ENCODE peak calls at places on chromosomes 3 and 15, in eight cellular contexts. U, G, Q, H, A, Y, W and F are unnamed samples.

GRCh38 chr3:184553385-184553784 is 8.2 kb upstream of the EPHB3 start:
- DNase-seq in U (no peak), G (no peak), Q (no peak), H (no peak), A (no peak), Y (no peak), W (no peak), F (no peak)

GRCh38 chr3:190070623-190071347 is 49.9 kb downstream of the P3H2 start:
- DNase-seq in U (peak; percentile 66), G (no peak), Q (no peak), H (no peak), A (no peak), Y (no peak), W (no peak), F (no peak)

GRCh38 chr3:117874028-117874765 is 1160.4 kb downstream of the IGSF11 start:
- DNase-seq in U (peak; percentile 16), G (no peak), Q (no peak), H (no peak), A (no peak), Y (no peak), W (no peak), F (no peak)

GRCh38 chr15:48647963-48648362 is 2.5 kb upstream of the FBN1 start:
- DNase-seq in U (peak; percentile 56), G (no peak), Q (no peak), H (no peak), A (peak; percentile 38), Y (no peak), W (no peak), F (no peak)

GRCh38 chr3:157110761-157111238 is 49.1 kb downstream of the CCNL1 start:
- DNase-seq in U (no peak), G (no peak), Q (no peak), H (no peak), A (no peak), Y (no peak), W (peak; percentile 61), F (no peak)

GRCh38 chr3:195270350-195271115 is 426 bp downstream of the XXYLT1 start:
- DNase-seq in U (peak; percentile 69), G (no peak), Q (peak; percentile 80), H (peak; percentile 26), A (peak; percentile 60), Y (peak; percentile 62), W (peak; percentile 54), F (no peak)

GRCh38 chr3:180977498-180977897 is 12.0 kb downstream of the DNAJC19 start:
- DNase-seq in U (no peak), G (no peak), Q (no peak), H (no peak), A (no peak), Y (no peak), W (no peak), F (no peak)

GRCh38 chr3:50627407-50628051 is 10.6 kb downstream of the MAPKAPK3 start:
- DNase-seq in U (peak; percentile 69), G (no peak), Q (peak; percentile 72), H (peak; percentile 88), A (no peak), Y (peak; percentile 89), W (no peak), F (no peak)

GRCh38 chr3:65988440-65988839 is 50.3 kb downstream of the MAGI1 start:
- DNase-seq in U (no peak), G (no peak), Q (no peak), H (no peak), A (no peak), Y (no peak), W (no peak), F (no peak)

GRCh38 chr15:88221836-88222235 is 34.7 kb downstream of the NTRK3 start:
- DNase-seq in U (no peak), G (no peak), Q (no peak), H (no peak), A (no peak), Y (no peak), W (no peak), F (no peak)

GRCh38 chr3:138389144-138389601 is 40.8 kb downstream of the MRAS start:
- DNase-seq in U (peak; percentile 12), G (no peak), Q (no peak), H (no peak), A (no peak), Y (no peak), W (no peak), F (no peak)

GRCh38 chr15:70044168-70044567 is 53.5 kb downstream of the TLE3 start:
- DNase-seq in U (no peak), G (no peak), Q (no peak), H (no peak), A (peak; percentile 4), Y (no peak), W (no peak), F (no peak)

GRCh38 chr15:89806565-89807550 is 7.8 kb downstream of the ANPEP start:
- DNase-seq in U (no peak), G (no peak), Q (no peak), H (no peak), A (no peak), Y (no peak), W (no peak), F (no peak)

GRCh38 chr3:141320399-141321108 is 47.8 kb upstream of the ZBTB38 start:
- DNase-seq in U (no peak), G (no peak), Q (no peak), H (no peak), A (no peak), Y (no peak), W (no peak), F (no peak)

GRCh38 chr15:73983211-73983727 is 8.8 kb downstream of the STOML1 start:
- DNase-seq in U (peak; percentile 77), G (no peak), Q (no peak), H (peak; percentile 24), A (peak; percentile 70), Y (peak; percentile 89), W (no peak), F (no peak)

GRCh38 chr15:46892621-46893160 is 824.6 kb upstream of the SEMA6D start:
- DNase-seq in U (no peak), G (no peak), Q (no peak), H (no peak), A (no peak), Y (no peak), W (no peak), F (no peak)

GRCh38 chr3:159766563-159767185 is 222.0 kb upstream of the IL12A start:
- DNase-seq in U (peak; percentile 63), G (no peak), Q (no peak), H (no peak), A (no peak), Y (no peak), W (peak; percentile 41), F (no peak)

GRCh38 chr3:149152420-149152819 is 23.0 kb downstream of the HPS3 start:
- DNase-seq in U (peak; percentile 69), G (no peak), Q (peak; percentile 90), H (no peak), A (no peak), Y (no peak), W (no peak), F (no peak)

GRCh38 chr3:181711325-181712135 is at the start of gene SOX2:
- DNase-seq in U (peak; percentile 4), G (no peak), Q (peak; percentile 19), H (peak; percentile 38), A (peak; percentile 48), Y (no peak), W (peak; percentile 61), F (no peak)

GRCh38 chr3:1600206-1600605 is 498.5 kb upstream of the CNTN4 start:
- DNase-seq in U (no peak), G (no peak), Q (no peak), H (no peak), A (no peak), Y (no peak), W (no peak), F (no peak)

DNA sequence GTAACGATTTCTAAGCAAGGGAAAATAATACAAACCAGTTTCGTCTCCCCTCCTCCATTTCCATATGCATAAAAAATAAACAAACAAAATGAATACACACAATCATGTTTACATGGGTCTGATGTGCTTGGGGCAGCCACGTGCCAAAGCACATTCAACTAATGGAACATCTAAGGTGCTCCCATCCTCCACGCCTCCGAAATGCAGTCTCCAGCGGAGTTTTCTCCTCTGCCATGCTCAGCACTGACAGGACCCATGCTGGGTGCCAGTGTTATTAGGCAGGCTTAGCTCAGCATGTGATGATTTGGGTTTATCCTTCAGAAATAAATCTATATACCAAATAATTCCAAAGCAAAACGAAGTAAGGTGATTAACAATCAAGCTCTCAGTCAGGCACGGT is 337.3 kb upstream of the ATP10A start:
- DNase-seq in U (no peak), G (no peak), Q (no peak), H (no peak), A (no peak), Y (no peak), W (no peak), F (no peak)
- TF ChIP-seq POLR2A in U (no peak), G (no peak), Q (no peak), H (no peak), A (no peak), Y (no peak), W (no peak), F (no peak)

GRCh38 chr3:10707089-10707983 is 108.7 kb upstream of the SLC6A11 start:
- DNase-seq in U (no peak), G (no peak), Q (no peak), H (no peak), A (no peak), Y (no peak), W (no peak), F (no peak)
- TF ChIP-seq CTCF in U (no peak), G (no peak), Q (no peak), H (no peak), A (no peak), Y (no peak), W (no peak), F (no peak)

DNA sequence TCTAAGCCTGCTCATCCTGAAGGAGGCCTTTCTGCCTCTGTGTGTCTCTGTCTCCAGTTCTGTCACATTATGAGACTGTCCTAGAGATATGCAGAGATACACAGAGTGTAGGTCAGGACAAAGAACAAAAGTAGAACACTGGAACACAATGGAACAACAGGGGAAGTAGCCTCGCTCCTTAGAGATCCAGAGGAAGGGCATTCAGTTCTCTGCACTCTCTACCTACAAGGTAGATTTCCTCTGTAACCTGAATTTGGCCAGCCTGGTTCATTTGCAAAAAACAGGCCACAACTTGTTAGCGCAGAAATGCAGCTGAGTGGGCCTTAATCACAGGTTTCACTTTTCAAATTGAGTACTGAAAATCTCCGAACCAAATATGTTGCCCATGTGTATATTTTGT is 19.4 kb downstream of the NEK10 start:
- DNase-seq in U (no peak), G (no peak), Q (no peak), H (no peak), A (no peak), Y (no peak), W (no peak), F (no peak)
- H3K4me3 ChIP-seq in U (no peak overlapping the region), G (no peak overlapping the region), Q (no peak overlapping the region), H (no peak overlapping the region), A (no peak overlapping the region), Y (no peak overlapping the region), W (no peak overlapping the region), F (no peak overlapping the region)

DNA sequence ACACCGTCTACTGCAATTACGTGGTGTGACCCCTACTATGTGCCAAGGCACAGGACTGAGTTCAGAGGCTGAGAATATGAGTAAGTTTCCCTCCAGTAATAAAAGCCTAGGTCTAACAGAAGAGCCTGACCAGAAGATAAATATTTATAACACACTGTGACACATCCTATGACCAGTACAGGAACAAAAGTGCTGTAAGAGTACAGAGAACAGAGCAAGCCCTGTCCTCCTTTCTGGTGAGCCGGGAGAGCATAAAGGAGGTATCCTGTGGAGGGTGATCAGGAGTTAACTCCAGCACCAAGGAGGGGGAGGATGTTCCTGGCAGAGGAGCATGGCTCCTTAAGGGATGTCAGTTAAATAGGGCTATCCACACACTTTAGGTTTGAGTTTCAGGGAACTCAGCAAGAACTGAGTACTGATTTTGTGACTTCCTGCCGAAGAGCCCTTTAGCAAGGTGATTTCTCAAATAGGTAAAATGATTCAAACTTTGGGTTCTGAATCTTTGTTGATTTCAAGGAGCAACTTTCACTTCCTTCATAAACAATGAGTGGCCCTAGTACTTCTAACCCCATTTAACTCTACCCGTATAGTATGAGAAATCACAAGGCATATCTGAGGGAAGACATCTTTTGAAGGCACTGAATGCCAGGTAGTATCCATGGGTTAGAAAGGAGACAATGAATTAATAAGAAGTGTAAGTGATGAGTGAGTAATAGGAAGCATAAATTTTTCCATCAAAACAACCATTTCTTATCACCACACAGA is 198.0 kb downstream of the THRB start:
- DNase-seq in U (peak; percentile 41), G (no peak), Q (no peak), H (no peak), A (no peak), Y (no peak), W (no peak), F (no peak)
- TF ChIP-seq POLR2A in U (no peak), G (no peak), Q (no peak), H (no peak), A (no peak), Y (no peak), W (no peak), F (no peak)